ENCODE peak calls at places on chromosome 18, in six cellular contexts. V is sciatic nerve; B is left cardiac atrium; N is activated CD8-positive, alpha-beta T cell treated with anti-CD3 and anti-CD28 coated beads, Interleukin-2, amount 10 ng/mL, durations not matched to agents 7 days and 5 days; Y is left lung; P is left ventricle myocardium superior. O is an unnamed sample.
A peak's percentile ranks its signal among the peaks of the same experiment; 100 is the strongest.

GRCh38 chr18:1371724-1372123 is 467.1 kb downstream of the ADCYAP1 start:
- ATAC-seq in V (no peak), B (no peak), N (no peak), Y (no peak), P (no peak), O (no peak)

GRCh38 chr18:76757343-76757742 is 65.0 kb upstream of the ZNF236 start:
- ATAC-seq in V (peak; percentile 32), B (no peak), N (no peak), Y (no peak), P (no peak), O (no peak)

GRCh38 chr18:50724631-50725235 is 95.1 kb downstream of the MRO start:
- ATAC-seq in V (no peak), B (peak; percentile 55), N (no peak), Y (no peak), P (peak; percentile 74), O (no peak)

GRCh38 chr18:13464432-13465125 is 246.0 kb downstream of the LDLRAD4 start:
- ATAC-seq in V (peak; percentile 87), B (peak; percentile 88), N (peak; percentile 94), Y (peak; percentile 83), P (peak; percentile 83), O (peak; percentile 96)

GRCh38 chr18:51275712-51276473 is 78.4 kb upstream of the MEX3C start:
- ATAC-seq in V (no peak), B (peak; percentile 63), N (no peak), Y (no peak), P (peak; percentile 70), O (no peak)

GRCh38 chr18:77619523-77619922 is 369.9 kb downstream of the GALR1 start:
- ATAC-seq in V (peak; percentile 46), B (no peak), N (no peak), Y (no peak), P (peak; percentile 80), O (no peak)

GRCh38 chr18:69840445-69840844 is 107.2 kb downstream of the CD226 start:
- ATAC-seq in V (no peak), B (no peak), N (no peak), Y (no peak), P (no peak), O (no peak)

GRCh38 chr18:23191952-23192662 is 56.8 kb downstream of the CABLES1 start:
- ATAC-seq in V (peak; percentile 70), B (peak; percentile 73), N (peak; percentile 57), Y (peak; percentile 13), P (peak; percentile 69), O (no peak)

GRCh38 chr18:29496276-29496675 is 1319.3 kb upstream of the CDH2 start:
- ATAC-seq in V (no peak), B (no peak), N (no peak), Y (no peak), P (no peak), O (no peak)